ENCODE peak calls at places on chromosomes 3 and 15, in seven cellular contexts. J is AG08396; M is fibroblast of the conjunctiva; H is endothelial cell of umbilical vein; N is PC-3; U is stimulated activated CD4-positive, alpha-beta T cell treated with anti-CD3 and anti-CD28 coated beads, TNF-alpha, amount 100 ng/mL, for 24 hours; O is T47D. A is an unnamed sample.

GRCh38 chr15:83837946-83838571 is 184.1 kb downstream of the ADAMTSL3 start:
- DNase-seq in O (peak; percentile 62), M (no peak), J (peak; percentile 57), U (no peak), H (no peak), N (peak; percentile 67), A (no peak)

GRCh38 chr3:178705925-178706324 is 169.7 kb downstream of the KCNMB2 start:
- DNase-seq in H (no peak), N (peak; percentile 47), U (no peak), O (peak; percentile 78), M (no peak), J (no peak), A (no peak)

GRCh38 chr15:98562361-98562791 is 86.0 kb upstream of the IGF1R start:
- DNase-seq in O (no peak), J (no peak), M (no peak), U (no peak), H (no peak), N (no peak), A (no peak)

GRCh38 chr3:151410891-151411559 is 26.5 kb upstream of the P2RY12 start:
- DNase-seq in U (no peak), H (no peak), M (no peak), O (no peak), J (peak; percentile 34), N (peak; percentile 64), A (no peak)

GRCh38 chr3:117630885-117631284 is 921.3 kb downstream of the TUSC7 start:
- DNase-seq in H (no peak), J (no peak), N (no peak), M (peak; percentile 28), U (no peak), O (no peak), A (no peak)

GRCh38 chr3:157282261-157283191 is 122.6 kb upstream of the CCNL1 start:
- DNase-seq in H (peak; percentile 94), N (peak; percentile 56), U (no peak), J (peak; percentile 47), O (no peak), M (peak; percentile 95), A (peak; percentile 93)

GRCh38 chr3:170357920-170358854 is 672 bp downstream of the SKIL start:
- DNase-seq in U (peak; percentile 43), J (peak; percentile 69), M (no peak), N (peak; percentile 51), H (peak; percentile 77), O (peak; percentile 87), A (no peak)

GRCh38 chr3:4421121-4421520 is 45.9 kb downstream of the SUMF1 start:
- DNase-seq in N (peak; percentile 89), M (no peak), O (no peak), U (no peak), H (no peak), J (peak; percentile 45), A (peak; percentile 78)

GRCh38 chr15:100880139-100880896 is 687 bp downstream of the ALDH1A3 start:
- DNase-seq in O (no peak), M (no peak), J (no peak), H (no peak), U (no peak), N (no peak), A (no peak)

GRCh38 chr15:41502787-41503668 is 9.4 kb downstream of the ITPKA start:
- DNase-seq in H (no peak), M (no peak), U (no peak), J (no peak), N (no peak), O (no peak), A (no peak)

GRCh38 chr15:43958894-43959330 is 132.1 kb downstream of the WDR76 start:
- DNase-seq in J (peak; percentile 48), H (peak; percentile 62), M (peak; percentile 13), U (no peak), N (peak; percentile 67), O (no peak), A (peak; percentile 62)

GRCh38 chr15:74642328-74642723 is 26.7 kb downstream of the CLK3 start:
- DNase-seq in U (no peak), J (no peak), H (no peak), N (no peak), M (no peak), O (peak; percentile 71), A (no peak)

GRCh38 chr3:33437556-33438283 is 2.5 kb downstream of the UBP1 start:
- DNase-seq in N (peak; percentile 57), O (peak; percentile 30), H (peak; percentile 70), J (peak; percentile 56), M (no peak), U (no peak), A (peak; percentile 52)

GRCh38 chr3:10917176-10917575 is 75.4 kb upstream of the SLC6A1 start:
- DNase-seq in O (no peak), U (no peak), N (peak; percentile 23), J (no peak), H (no peak), M (no peak), A (no peak)

GRCh38 chr3:14391033-14391432 is 11.4 kb upstream of the SLC6A6 start:
- DNase-seq in O (peak; percentile 73), N (peak; percentile 54), U (no peak), H (no peak), M (no peak), J (peak; percentile 85), A (peak; percentile 80)